ENCODE peak calls at places on chromosome 20, in eight cellular contexts. E is NB4, Q is vagina, B is HepG2, K is erythroblast, R is uterus, I is sigmoid colon, L is ovary. D is an unnamed sample.

GRCh38 chr20:59010995-59011873 is 4.2 kb upstream of the CTSZ start:
- DNase-seq in Q (peak), B (peak), L (no peak), K (peak), E (no peak), R (no peak), I (peak), D (peak)

GRCh38 chr20:31605902-31606677 is 1.0 kb downstream of the ID1 start:
- DNase-seq in L (peak), K (peak), B (peak), Q (no peak), E (peak), R (peak), I (peak), D (no peak)

GRCh38 chr20:25469558-25469957 is 62.1 kb downstream of the GINS1 start:
- DNase-seq in I (no peak), R (no peak), K (no peak), Q (no peak), E (no peak), B (no peak), L (no peak), D (no peak)

GRCh38 chr20:11769825-11770224 is 147.9 kb upstream of the BTBD3 start:
- DNase-seq in E (no peak), K (no peak), L (no peak), R (no peak), B (no peak), I (no peak), Q (no peak), D (no peak)

GRCh38 chr20:24838551-24839530 is 110.2 kb upstream of the CST7 start:
- DNase-seq in E (no peak), K (no peak), Q (no peak), I (no peak), B (no peak), R (no peak), L (no peak), D (no peak)

GRCh38 chr20:35329435-35330139 is 37.4 kb upstream of the FAM83C start:
- DNase-seq in Q (no peak), K (peak), R (no peak), I (no peak), L (no peak), E (peak), B (peak), D (no peak)

GRCh38 chr20:21182832-21183563 is 57.1 kb downstream of the KIZ start:
- DNase-seq in Q (no peak), R (peak), E (peak), K (no peak), B (no peak), I (peak), L (peak), D (peak)

GRCh38 chr20:31972481-31973386 is 4.8 kb downstream of the XKR7 start:
- DNase-seq in K (no peak), I (no peak), B (no peak), L (no peak), Q (no peak), R (no peak), E (no peak), D (peak)

GRCh38 chr20:18613553-18613952 is 25.7 kb downstream of the DTD1 start:
- DNase-seq in B (no peak), I (no peak), L (no peak), R (no peak), Q (no peak), E (no peak), K (no peak), D (no peak)

GRCh38 chr20:1707588-1708449 is 50.2 kb upstream of the SIRPG start:
- DNase-seq in L (no peak), Q (peak), E (peak), B (no peak), K (peak), I (no peak), R (no peak), D (no peak)

GRCh38 chr20:57380081-57380750 is 11.0 kb upstream of the RBM38 start:
- DNase-seq in I (no peak), L (no peak), Q (no peak), K (no peak), E (no peak), R (no peak), B (no peak), D (no peak)

GRCh38 chr20:25573288-25574251 is 11.8 kb downstream of the NINL start:
- DNase-seq in K (no peak), L (peak), I (no peak), R (no peak), E (no peak), Q (no peak), B (no peak), D (no peak)

GRCh38 chr20:38272961-38273360 is 12.4 kb upstream of the KIAA1755 start:
- DNase-seq in B (no peak), L (no peak), Q (no peak), I (peak), E (no peak), R (peak), K (no peak), D (no peak)

GRCh38 chr20:25514195-25514594 is 71.1 kb downstream of the NINL start:
- DNase-seq in L (no peak), K (no peak), E (no peak), R (no peak), Q (no peak), B (no peak), I (no peak), D (no peak)

GRCh38 chr20:24470031-24470781 is 777 bp downstream of the SYNDIG1 start:
- DNase-seq in I (peak), R (no peak), K (no peak), E (no peak), B (no peak), Q (no peak), L (no peak), D (no peak)

GRCh38 chr20:38139919-38140753 is 24.9 kb downstream of the TGM2 start:
- DNase-seq in E (peak), L (no peak), B (no peak), Q (no peak), K (no peak), I (peak), R (peak), D (no peak)

GRCh38 chr20:24488064-24488799 is 18.8 kb downstream of the SYNDIG1 start:
- DNase-seq in E (no peak), L (no peak), B (no peak), R (no peak), I (no peak), K (no peak), Q (no peak), D (no peak)

GRCh38 chr20:39036011-39036410 is 73.9 kb downstream of the DHX35 start:
- DNase-seq in I (no peak), L (no peak), R (no peak), Q (no peak), K (no peak), B (no peak), E (no peak), D (no peak)

GRCh38 chr20:57661201-57662027 is 41.2 kb upstream of the ZBP1 start:
- DNase-seq in I (peak), B (no peak), R (peak), K (no peak), L (peak), E (no peak), Q (no peak), D (no peak)

GRCh38 chr20:32578840-32579239 is 6.3 kb downstream of the NOL4L start:
- DNase-seq in L (no peak), E (no peak), Q (no peak), K (no peak), B (no peak), R (no peak), I (no peak), D (no peak)

GRCh38 chr20:58173930-58174707 is 54.3 kb downstream of the ANKRD60 start:
- DNase-seq in E (peak), R (no peak), K (no peak), B (no peak), L (peak), I (no peak), Q (no peak), D (no peak)

GRCh38 chr20:19909696-19910095 is 107.5 kb upstream of the NAA20 start:
- DNase-seq in I (peak), R (peak), K (no peak), Q (no peak), E (peak), B (no peak), L (no peak), D (peak)

GRCh38 chr20:59829415-59830106 is 103.9 kb downstream of the SYCP2 start:
- DNase-seq in I (peak), B (no peak), R (no peak), Q (no peak), K (no peak), L (no peak), E (no peak), D (no peak)

GRCh38 chr20:36167826-36168634 is 13.5 kb downstream of the EPB41L1 start:
- DNase-seq in B (no peak), I (no peak), R (no peak), L (no peak), E (peak), Q (no peak), K (no peak), D (peak)

GRCh38 chr20:40683894-40684268 is 5.2 kb downstream of the MAFB start:
- DNase-seq in K (no peak), I (no peak), R (no peak), L (no peak), E (no peak), B (no peak), Q (no peak), D (no peak)
- TF ChIP-seq POLR2A in K (no peak), I (no peak), R (no peak), L (no peak), E (no peak), B (no peak), Q (no peak), D (no peak)

GRCh38 chr20:34096699-34097420 is 15.2 kb downstream of the EIF2S2 start:
- DNase-seq in Q (no peak), I (no peak), R (no peak), B (no peak), K (no peak), L (no peak), E (no peak), D (no peak)

GRCh38 chr20:34100578-34100977 is 11.5 kb downstream of the EIF2S2 start:
- DNase-seq in L (no peak), B (no peak), K (no peak), I (no peak), R (no peak), E (no peak), Q (no peak), D (no peak)

GRCh38 chr20:34098570-34098969 is 13.5 kb downstream of the EIF2S2 start:
- DNase-seq in B (no peak), Q (no peak), I (no peak), R (no peak), E (no peak), K (no peak), L (no peak), D (no peak)

GRCh38 chr20:34102342-34102741 is 9.7 kb downstream of the EIF2S2 start:
- DNase-seq in R (no peak), B (no peak), I (no peak), Q (no peak), E (no peak), L (no peak), K (no peak), D (no peak)

DNA sequence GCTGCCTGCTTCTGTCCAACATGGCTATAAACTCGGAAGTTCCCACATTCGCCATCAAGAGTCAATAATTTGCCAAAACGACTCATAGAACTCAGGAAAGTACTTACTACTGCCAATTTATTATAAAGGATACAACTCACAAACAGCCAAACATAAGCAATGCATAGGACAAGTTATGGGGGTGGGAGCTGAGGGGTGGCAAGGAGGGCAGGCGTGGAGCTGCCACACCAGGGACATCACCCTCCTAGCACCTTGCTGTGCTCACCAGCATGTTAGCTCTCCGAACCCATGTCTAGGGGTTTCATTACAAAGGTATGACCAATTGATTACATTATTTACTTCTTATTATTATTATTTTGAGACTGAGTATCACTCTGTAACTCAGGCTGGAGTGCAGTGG is 12.4 kb downstream of the EIF2S2 start:
- DNase-seq in E (no peak), Q (no peak), I (no peak), K (no peak), R (no peak), L (no peak), B (no peak), D (no peak)
- TF ChIP-seq POLR2A in E (no peak), Q (no peak), I (no peak), K (no peak), R (no peak), L (no peak), B (peak), D (no peak)

DNA sequence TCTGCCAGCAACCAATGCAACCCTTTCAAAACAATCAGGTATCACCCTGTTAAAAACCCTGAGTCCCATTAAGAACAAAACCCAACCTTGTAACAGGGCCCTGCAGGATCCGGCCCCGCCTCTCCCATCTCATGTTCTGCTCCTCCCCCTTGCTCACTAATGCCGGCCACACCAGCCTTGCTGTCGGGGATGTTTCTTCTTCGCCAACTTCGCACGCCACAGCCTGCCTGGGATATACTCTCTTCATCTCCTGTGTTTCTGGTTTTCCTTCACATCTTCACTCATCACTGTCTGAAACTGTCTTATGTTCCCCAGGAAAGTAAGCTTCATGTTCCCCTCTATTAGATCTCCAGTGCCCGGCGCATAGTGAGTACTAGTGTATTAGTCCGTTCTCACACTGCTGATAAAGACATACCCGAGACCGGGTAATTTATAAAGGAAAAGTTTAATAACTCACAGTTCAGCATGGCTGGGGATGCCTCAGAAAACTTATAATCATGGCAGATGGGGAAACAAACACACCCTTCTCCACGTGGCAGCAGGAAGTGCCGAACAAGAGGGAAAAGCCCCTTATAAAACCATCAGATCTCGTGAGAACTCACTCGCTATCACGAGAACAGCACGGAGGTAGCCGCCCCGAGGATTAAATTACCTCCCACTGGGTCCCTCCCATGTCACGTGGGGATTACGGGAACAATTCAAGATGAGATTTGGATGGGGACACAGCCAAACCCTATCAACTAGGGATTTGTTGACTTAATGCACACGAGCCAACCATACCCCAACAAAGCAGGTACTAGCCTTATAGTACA is 5.1 kb downstream of the TP53RK start:
- DNase-seq in I (peak), K (peak), R (peak), Q (no peak), E (no peak), B (no peak), L (peak), D (no peak)
- TF ChIP-seq POLR2A in I (no peak), K (no peak), R (no peak), Q (no peak), E (no peak), B (no peak), L (no peak), D (no peak)

DNA sequence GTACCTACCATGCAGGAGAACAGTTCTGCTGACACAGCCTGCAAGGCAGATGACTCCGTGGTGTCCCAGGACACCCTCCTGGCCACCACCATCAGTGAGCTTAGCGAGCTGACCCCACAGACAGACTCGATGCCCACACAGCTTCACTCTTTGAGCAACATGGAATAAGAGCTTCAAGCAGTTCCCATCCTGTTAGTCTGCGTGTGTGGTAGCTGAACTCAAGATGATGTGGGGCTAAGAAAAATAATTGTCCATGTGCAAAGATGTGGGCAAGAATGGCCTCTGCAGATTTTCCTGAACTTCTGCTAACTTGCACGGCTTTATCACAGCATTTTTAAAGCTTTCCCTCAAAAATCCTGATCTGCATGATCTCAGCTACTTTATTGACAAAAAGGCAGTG is 8.3 kb downstream of the GZF1 start:
- DNase-seq in E (no peak), B (no peak), R (no peak), Q (no peak), K (no peak), I (no peak), L (no peak), D (no peak)
- TF ChIP-seq POLR2A in E (no peak), B (peak), R (no peak), Q (no peak), K (no peak), I (no peak), L (no peak), D (no peak)

GRCh38 chr20:51528263-51529026 is 14.1 kb downstream of the NFATC2 start:
- DNase-seq in L (no peak), E (no peak), R (no peak), I (no peak), Q (no peak), B (no peak), K (no peak), D (no peak)

GRCh38 chr20:51526105-51526470 is 16.4 kb downstream of the NFATC2 start:
- DNase-seq in I (no peak), E (no peak), R (no peak), L (no peak), B (no peak), K (no peak), Q (no peak), D (no peak)

GRCh38 chr20:51525241-51526104 is 17.0 kb downstream of the NFATC2 start:
- DNase-seq in E (peak), I (peak), Q (no peak), R (no peak), L (no peak), K (peak), B (no peak), D (no peak)

GRCh38 chr20:51529027-51529749 is 13.3 kb downstream of the NFATC2 start:
- DNase-seq in R (no peak), K (peak), B (no peak), L (no peak), Q (no peak), E (no peak), I (no peak), D (no peak)

DNA sequence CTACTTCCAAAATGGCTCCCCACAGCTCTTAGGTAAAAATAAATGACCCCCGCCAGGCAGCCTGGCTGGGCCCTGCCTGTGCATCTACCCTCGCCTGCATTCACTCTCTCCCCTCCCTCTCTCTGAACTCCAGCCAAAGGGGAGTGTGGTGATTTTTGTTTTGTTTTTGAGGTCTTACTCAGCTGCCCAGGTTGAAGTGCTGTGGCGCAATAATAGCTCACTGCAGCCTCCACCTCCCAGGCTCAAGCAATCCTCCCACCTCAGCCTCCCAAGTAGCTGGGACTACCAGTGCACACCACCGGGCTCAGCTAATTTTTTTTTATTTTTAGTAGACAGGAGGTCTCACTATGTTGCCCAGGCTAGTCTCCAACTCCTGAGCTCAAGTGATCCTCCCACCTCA is 15.8 kb downstream of the NFATC2 start:
- DNase-seq in E (peak), B (no peak), R (no peak), L (no peak), I (no peak), Q (no peak), K (no peak), D (no peak)
- TF ChIP-seq POLR2A in E (no peak), B (no peak), R (no peak), L (no peak), I (no peak), Q (no peak), K (no peak), D (no peak)

GRCh38 chr20:63857751-63858392 is 3.4 kb upstream of the ABHD16B start:
- DNase-seq in Q (no peak), I (no peak), K (no peak), E (peak), B (no peak), L (peak), R (no peak), D (no peak)
- TF ChIP-seq POLR2A in Q (no peak), I (no peak), K (no peak), E (no peak), B (no peak), L (no peak), R (no peak), D (no peak)

DNA sequence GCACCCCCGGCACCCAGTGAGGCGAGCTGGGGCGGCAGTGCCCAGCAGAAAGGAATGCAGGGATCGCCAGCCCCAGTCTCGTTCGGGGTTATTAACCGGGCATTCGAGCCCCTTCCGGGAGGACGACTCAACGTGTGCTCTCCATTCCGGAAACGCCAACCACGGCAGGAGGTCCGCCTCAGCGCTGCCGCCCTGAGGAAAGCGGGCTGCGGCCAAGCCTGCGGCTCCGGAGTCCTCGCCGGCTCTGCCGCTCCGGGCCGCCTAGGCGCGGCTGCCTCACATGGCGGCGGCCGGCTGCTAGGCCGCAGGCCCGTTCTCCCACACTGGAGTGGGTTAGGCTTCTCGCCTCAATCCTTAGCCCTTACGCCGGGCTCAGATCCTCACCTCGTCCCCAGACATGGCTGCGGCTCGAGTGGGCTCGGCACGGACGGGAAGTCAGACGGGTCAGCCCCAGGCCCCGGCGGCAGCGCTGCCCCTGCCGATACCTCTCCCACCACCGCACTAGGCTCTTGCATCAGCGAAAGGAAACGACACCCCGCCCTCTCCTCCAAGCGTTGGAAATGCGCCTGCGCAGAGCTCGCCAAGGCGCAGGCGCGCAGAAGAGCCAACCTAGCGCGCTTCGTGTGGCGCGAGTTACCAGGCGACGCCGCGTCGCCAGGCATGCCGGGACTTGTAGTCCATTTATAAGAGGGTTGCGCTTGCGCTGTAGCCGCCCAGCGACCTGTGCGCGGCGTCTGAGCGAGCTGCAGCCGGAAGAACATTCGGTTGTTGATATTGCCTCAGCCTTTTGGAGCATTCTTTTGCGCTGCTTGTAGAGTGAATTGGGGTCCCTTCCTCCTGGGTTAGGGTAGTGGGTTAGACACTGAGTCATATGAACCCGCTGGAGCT is at the start of gene EIF2S2:
- DNase-seq in L (peak), E (peak), R (peak), I (peak), Q (peak), B (peak), K (peak), D (peak)
- TF ChIP-seq POLR2A in L (peak), E (peak), R (peak), I (peak), Q (no peak), B (peak), K (peak), D (peak)

D was measured in H54.